ENCODE peak calls at places on chromosomes 1 and 21, in four cellular contexts. H is neural progenitor cell, M is psoas muscle, Q is K562. I is an unnamed sample.

GRCh38 chr1:47209725-47210330 is 20.0 kb upstream of the PDZK1IP1 start:
- DNase-seq in H (no peak), M (no peak), Q (no peak), I (no peak)

GRCh38 chr1:59667020-59667419 is 147.7 kb upstream of the HOOK1 start:
- DNase-seq in H (no peak), M (no peak), Q (no peak), I (no peak)

GRCh38 chr1:147849097-147849873 is 53.3 kb upstream of the GJA8 start:
- DNase-seq in H (no peak), M (no peak), Q (no peak), I (no peak)

GRCh38 chr1:186620951-186621350 is 59.3 kb downstream of the PTGS2 start:
- DNase-seq in H (no peak), M (no peak), Q (no peak), I (no peak)

GRCh38 chr1:26284597-26285351 is 4.9 kb downstream of the SH3BGRL3 start:
- DNase-seq in H (peak), M (peak), Q (peak), I (peak)

GRCh38 chr1:94209425-94209824 is 28.0 kb downstream of the ARHGAP29 start:
- DNase-seq in H (no peak), M (no peak), Q (no peak), I (no peak)

GRCh38 chr21:45324430-45325205 is 36.9 kb upstream of the POFUT2 start:
- DNase-seq in H (no peak), M (peak), Q (no peak), I (no peak)

GRCh38 chr1:62875676-62876075 is 91.7 kb downstream of the ATG4C start:
- DNase-seq in H (no peak), M (no peak), Q (no peak), I (no peak)

GRCh38 chr1:14494931-14495330 is 103.6 kb upstream of the KAZN start:
- DNase-seq in H (no peak), M (no peak), Q (no peak), I (no peak)

GRCh38 chr1:171566467-171566866 is 55.6 kb upstream of the MYOCOS start:
- DNase-seq in H (no peak), M (no peak), Q (peak), I (no peak)
- TF ChIP-seq CTCF in H (peak), M (no peak), Q (peak), I (no peak)

GRCh38 chr1:16119504-16119903 is 36.4 kb downstream of the EPHA2 start:
- DNase-seq in H (no peak), M (no peak), Q (no peak), I (no peak)

GRCh38 chr1:16120411-16120810 is 35.5 kb downstream of the EPHA2 start:
- DNase-seq in H (no peak), M (no peak), Q (peak), I (no peak)

GRCh38 chr1:16118706-16119105 is 37.2 kb downstream of the EPHA2 start:
- DNase-seq in H (peak), M (no peak), Q (no peak), I (no peak)

GRCh38 chr1:16120940-16121410 is 34.9 kb downstream of the EPHA2 start:
- DNase-seq in H (no peak), M (no peak), Q (no peak), I (no peak)

GRCh38 chr1:16119926-16120325 is 35.9 kb downstream of the EPHA2 start:
- DNase-seq in H (no peak), M (no peak), Q (no peak), I (no peak)
- H3K27ac ChIP-seq in H (no peak), M (no peak), Q (no peak), I (no peak)

GRCh38 chr1:188583133-188583532 is 1754.4 kb downstream of the PLA2G4A start:
- DNase-seq in H (no peak), M (no peak), Q (no peak), I (no peak)
- TF ChIP-seq CTCF in H (no peak), M (no peak), Q (no peak), I (no peak)

GRCh38 chr1:98692482-98692881 is 31.0 kb downstream of the SNX7 start:
- DNase-seq in H (no peak), M (no peak), Q (no peak), I (no peak)

GRCh38 chr1:98693385-98693784 is 31.9 kb downstream of the SNX7 start:
- DNase-seq in H (no peak), M (no peak), Q (no peak), I (no peak)

DNA sequence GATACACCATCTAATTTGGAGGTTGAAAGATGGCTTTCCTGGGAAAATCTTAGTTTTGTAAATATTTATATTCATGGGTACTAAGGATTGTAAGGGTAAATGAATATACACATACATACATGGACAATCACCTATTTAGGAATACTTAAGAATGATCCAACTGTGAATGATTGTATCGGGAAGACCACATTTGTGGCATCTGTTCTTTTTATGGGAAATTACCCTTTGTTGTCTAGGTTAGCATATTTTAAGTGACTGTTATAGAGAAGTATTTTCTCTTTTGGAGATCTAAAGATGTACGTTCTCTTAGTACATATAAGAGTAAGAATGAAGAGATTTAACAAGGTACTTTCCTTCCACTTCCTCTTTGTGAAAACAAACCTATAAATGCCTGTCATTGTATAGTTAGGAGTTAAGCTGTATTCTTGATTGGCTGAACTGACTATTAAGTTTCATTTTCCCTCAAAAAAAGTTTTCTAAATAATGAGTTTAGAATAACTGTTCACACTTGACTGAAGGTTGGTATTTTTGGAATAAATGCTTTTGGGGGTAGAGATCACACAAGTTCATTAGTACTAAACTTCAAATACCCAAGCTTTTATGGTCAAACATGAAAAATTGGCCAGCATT is 26.7 kb downstream of the SNX7 start:
- DNase-seq in H (no peak), M (no peak), Q (no peak), I (no peak)
- H3K27ac ChIP-seq in H (no peak), M (no peak), Q (no peak), I (no peak)

DNA sequence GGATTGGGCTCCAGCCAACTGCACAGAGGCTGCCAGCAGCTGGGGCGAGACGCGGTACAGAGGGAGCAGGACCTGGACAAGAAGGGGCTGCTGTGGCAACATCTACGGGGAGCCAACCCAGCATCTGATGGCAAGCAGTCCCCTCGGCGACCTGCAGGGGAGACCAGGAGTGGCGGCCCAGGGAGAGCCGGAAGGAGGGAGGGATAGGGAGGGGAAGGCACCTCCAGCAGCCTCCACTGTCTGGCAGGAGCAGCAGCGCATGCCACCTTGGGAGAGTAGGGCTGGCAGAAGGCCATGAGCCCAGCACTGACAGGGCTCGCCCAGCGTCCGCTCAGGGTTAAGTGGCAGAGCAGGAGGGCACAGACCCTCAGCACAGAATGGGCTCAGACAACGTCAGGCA is 17.3 kb downstream of the CHD5 start:
- DNase-seq in H (peak), M (no peak), Q (no peak), I (no peak)
- TF ChIP-seq CTCF in H (no peak), M (no peak), Q (no peak), I (no peak)

GRCh38 chr1:194062526-194062925 is 876.1 kb upstream of the B3GALT2 start:
- DNase-seq in H (no peak), M (no peak), Q (no peak), I (no peak)

GRCh38 chr1:194068444-194069167 is 882.2 kb upstream of the B3GALT2 start:
- DNase-seq in H (no peak), M (no peak), Q (no peak), I (no peak)

GRCh38 chr1:194067772-194068171 is 881.4 kb upstream of the B3GALT2 start:
- DNase-seq in H (no peak), M (no peak), Q (no peak), I (no peak)

GRCh38 chr1:194062962-194063361 is 876.5 kb upstream of the B3GALT2 start:
- DNase-seq in H (no peak), M (no peak), Q (no peak), I (no peak)
- H3K27ac ChIP-seq in H (no peak), M (no peak), Q (no peak), I (no peak)

GRCh38 chr1:227540170-227541098 is 22.9 kb upstream of the ZNF678 start:
- DNase-seq in H (no peak), M (no peak), Q (no peak), I (no peak)

GRCh38 chr1:227542153-227543120 is 20.9 kb upstream of the ZNF678 start:
- DNase-seq in H (peak), M (peak), Q (peak), I (peak)

GRCh38 chr1:227541129-227541528 is 22.2 kb upstream of the ZNF678 start:
- DNase-seq in H (no peak), M (no peak), Q (no peak), I (peak)

GRCh38 chr1:227543283-227544066 is 19.9 kb upstream of the ZNF678 start:
- DNase-seq in H (no peak), M (no peak), Q (no peak), I (no peak)

DNA sequence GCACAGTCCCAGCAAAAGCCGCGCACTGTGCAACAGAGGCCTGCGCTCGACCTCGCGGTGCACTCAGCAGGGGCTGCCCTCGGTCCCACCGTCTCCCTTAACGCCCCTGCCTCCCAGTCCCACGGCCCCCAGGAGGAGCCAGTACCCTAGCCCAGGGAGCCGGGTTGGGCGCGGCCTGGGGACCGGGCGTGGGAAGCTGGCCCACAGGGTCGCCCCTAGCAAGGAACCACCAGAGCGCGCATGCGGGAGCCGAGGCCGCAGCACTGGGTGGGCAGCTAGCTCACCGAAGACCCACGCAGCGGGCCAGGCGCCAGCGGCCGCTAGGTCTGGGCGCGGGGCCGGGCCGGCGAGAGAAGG is 21.6 kb upstream of the ZNF678 start:
- DNase-seq in H (no peak), M (no peak), Q (no peak), I (no peak)
- TF ChIP-seq CTCF in H (no peak), M (no peak), Q (no peak), I (no peak)

DNA sequence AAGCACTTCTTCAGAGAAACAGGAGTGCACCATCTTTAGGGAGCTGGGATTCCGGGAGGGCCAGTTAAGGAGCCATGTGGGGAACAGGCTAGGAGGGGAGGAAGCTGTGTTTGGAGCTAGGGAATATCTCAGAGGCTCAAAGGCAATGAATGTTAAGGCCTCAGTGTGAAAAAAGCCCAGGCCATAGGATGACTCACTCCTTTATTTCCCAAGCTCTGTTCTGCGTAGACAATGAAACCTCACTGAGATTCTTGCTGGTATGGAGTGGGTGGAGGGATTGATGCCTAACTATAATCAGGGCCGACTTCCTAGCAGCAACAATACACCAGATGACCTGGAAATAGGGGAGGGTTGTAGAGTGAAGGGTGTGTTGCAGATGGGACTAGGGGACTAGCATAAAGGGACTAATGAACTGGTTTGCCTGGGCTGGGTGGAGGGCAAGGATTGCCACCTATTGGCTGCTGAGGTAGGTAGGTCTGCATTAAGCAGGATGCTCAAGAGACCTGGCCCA is 2.1 kb downstream of the GNAT2 start:
- DNase-seq in H (peak), M (no peak), Q (peak), I (no peak)
- H3K27ac ChIP-seq in H (no peak), M (no peak), Q (no peak), I (peak)

GRCh38 chr1:204306076-204306475 is 53.7 kb downstream of the PLEKHA6 start:
- DNase-seq in H (no peak), M (no peak), Q (no peak), I (no peak)

GRCh38 chr1:204299828-204300365 is 59.8 kb downstream of the PLEKHA6 start:
- DNase-seq in H (no peak), M (no peak), Q (no peak), I (no peak)

GRCh38 chr1:204304067-204304466 is 55.7 kb downstream of the PLEKHA6 start:
- DNase-seq in H (peak), M (no peak), Q (no peak), I (no peak)

GRCh38 chr1:204301171-204301957 is 58.4 kb downstream of the PLEKHA6 start:
- DNase-seq in H (no peak), M (peak), Q (no peak), I (no peak)

DNA sequence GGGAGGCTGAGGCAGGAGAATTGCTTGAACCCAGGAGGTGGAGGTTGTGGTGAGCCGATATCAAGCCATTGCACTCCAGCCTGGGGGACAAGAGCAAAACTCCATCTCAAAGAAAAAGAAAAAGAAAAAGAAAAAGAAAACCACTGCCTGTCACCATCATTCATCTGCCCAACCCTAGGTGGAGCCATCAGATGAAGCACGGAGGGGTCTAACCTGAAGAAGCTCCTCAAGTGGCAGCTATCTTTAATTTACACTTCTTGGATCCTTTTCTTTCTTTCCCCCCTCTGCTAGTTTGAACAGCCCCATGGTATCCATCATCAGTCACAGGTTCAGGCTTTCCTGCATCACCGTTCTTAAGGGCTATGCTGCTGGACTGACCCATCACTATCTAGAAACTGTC is 57.0 kb downstream of the PLEKHA6 start:
- DNase-seq in H (no peak), M (no peak), Q (no peak), I (no peak)
- TF ChIP-seq CTCF in H (no peak), M (no peak), Q (no peak), I (no peak)

I was measured in dorsolateral prefrontal cortex.